ENCODE peak calls at places on chromosomes 7 and 10, in eight cellular contexts. H, J, P, W, Z, R, T and V are unnamed samples.

GRCh38 chr7:134737561-134738353 is 41.7 kb upstream of the CALD1 start:
- DNase-seq in R (no peak), H (no peak), T (peak), Z (no peak), J (peak), P (peak), W (no peak), V (no peak)

GRCh38 chr7:79282051-79282694 is 171.3 kb downstream of the MAGI2 start:
- DNase-seq in W (no peak), H (no peak), J (peak), P (peak), T (peak), R (peak), Z (peak), V (no peak)

GRCh38 chr7:12158334-12159060 is 52.6 kb upstream of the TMEM106B start:
- DNase-seq in W (no peak), P (peak), Z (no peak), H (no peak), T (peak), J (no peak), R (no peak), V (no peak)

GRCh38 chr7:79598351-79598750 is 144.9 kb upstream of the MAGI2 start:
- DNase-seq in R (peak), T (no peak), Z (no peak), J (no peak), H (no peak), P (no peak), W (no peak), V (no peak)

GRCh38 chr10:80283119-80283518 is 6.3 kb downstream of the MAT1A start:
- DNase-seq in P (no peak), T (no peak), W (peak), J (no peak), Z (no peak), H (no peak), R (no peak), V (no peak)

GRCh38 chr10:118543714-118544400 is 51.6 kb downstream of the PRLHR start:
- DNase-seq in H (peak), J (peak), Z (peak), W (peak), R (peak), P (peak), T (peak), V (peak)

GRCh38 chr7:73831656-73832579 is 1.1 kb downstream of the CLDN4 start:
- DNase-seq in H (no peak), W (no peak), P (no peak), J (no peak), T (no peak), Z (no peak), R (peak), V (no peak)

GRCh38 chr10:117667831-117668230 is 125.3 kb downstream of the EMX2 start:
- DNase-seq in Z (no peak), H (no peak), J (no peak), R (no peak), T (no peak), W (no peak), P (no peak), V (no peak)

GRCh38 chr7:131300572-131301466 is 26.9 kb upstream of the MKLN1 start:
- DNase-seq in T (no peak), H (no peak), Z (no peak), W (no peak), P (no peak), J (peak), R (no peak), V (no peak)

GRCh38 chr7:104826140-104826539 is 187.9 kb upstream of the KMT2E start:
- DNase-seq in H (no peak), W (no peak), T (no peak), J (no peak), Z (no peak), P (no peak), R (no peak), V (no peak)

GRCh38 chr10:110865804-110866482 is 5.8 kb upstream of the PDCD4 start:
- DNase-seq in W (peak), T (no peak), R (no peak), H (no peak), P (no peak), Z (no peak), J (no peak), V (no peak)

GRCh38 chr10:110077436-110078120 is 69.8 kb downstream of the ADD3 start:
- DNase-seq in P (no peak), H (no peak), W (no peak), R (no peak), T (no peak), Z (no peak), J (peak), V (no peak)

GRCh38 chr10:110901954-110902819 is 16.8 kb downstream of the BBIP1 start:
- DNase-seq in R (no peak), J (peak), W (no peak), T (peak), Z (no peak), P (peak), H (no peak), V (no peak)

GRCh38 chr7:106010331-106010730 is 47.3 kb downstream of the CDHR3 start:
- DNase-seq in P (no peak), H (no peak), T (no peak), R (no peak), W (no peak), J (peak), Z (no peak), V (no peak)

GRCh38 chr10:15817407-15818046 is 42.8 kb downstream of the MINDY3 start:
- DNase-seq in Z (no peak), T (no peak), R (no peak), P (peak), W (no peak), J (no peak), H (no peak), V (no peak)

GRCh38 chr7:149415391-149416068 is 45.3 kb downstream of the ZNF777 start:
- DNase-seq in W (no peak), R (no peak), T (no peak), H (no peak), Z (no peak), J (peak), P (peak), V (no peak)

GRCh38 chr7:34175837-34176236 is 270.5 kb downstream of the BMPER start:
- DNase-seq in P (no peak), T (no peak), W (no peak), J (no peak), H (no peak), R (no peak), Z (no peak), V (no peak)

GRCh38 chr7:91685544-91685943 is 195.0 kb downstream of the MTERF1 start:
- DNase-seq in W (no peak), H (no peak), R (no peak), Z (no peak), T (no peak), J (peak), P (peak), V (no peak)

GRCh38 chr10:6721964-6722615 is 142.0 kb upstream of the PRKCQ start:
- DNase-seq in P (peak), J (peak), W (no peak), H (no peak), Z (no peak), T (peak), R (no peak), V (no peak)

GRCh38 chr10:86367339-86367951 is 850 bp upstream of the GRID1 start:
- DNase-seq in R (no peak), Z (no peak), J (no peak), W (no peak), H (no peak), P (no peak), T (no peak), V (no peak)

GRCh38 chr10:127977368-127978009 is 70.6 kb downstream of the PTPRE start:
- DNase-seq in H (no peak), Z (no peak), J (peak), W (no peak), P (peak), R (no peak), T (peak), V (no peak)

GRCh38 chr10:4120454-4120853 is 335.4 kb upstream of the KLF6 start:
- DNase-seq in H (no peak), J (no peak), Z (no peak), W (no peak), P (no peak), T (no peak), R (no peak), V (no peak)

GRCh38 chr10:131081386-131081785 is 230.1 kb downstream of the TCERG1L start:
- DNase-seq in P (no peak), W (peak), R (no peak), J (no peak), H (no peak), Z (no peak), T (no peak), V (no peak)

GRCh38 chr7:149027055-149027454 is 1.2 kb downstream of the PDIA4 start:
- DNase-seq in J (no peak), T (no peak), W (no peak), Z (no peak), R (no peak), P (no peak), H (peak), V (no peak)

GRCh38 chr7:94907026-94907419 is 371 bp upstream of the PPP1R9A start:
- DNase-seq in P (no peak), T (no peak), Z (no peak), R (no peak), W (no peak), H (no peak), J (no peak), V (no peak)

GRCh38 chr10:17847586-17848296 is 38.6 kb downstream of the MRC1 start:
- DNase-seq in R (no peak), W (no peak), H (no peak), J (peak), P (peak), T (peak), Z (no peak), V (no peak)

GRCh38 chr7:6106140-6106904 is 75.1 kb downstream of the ANKRD61 start:
- DNase-seq in J (peak), R (no peak), Z (no peak), W (peak), H (no peak), P (peak), T (peak), V (peak)

GRCh38 chr7:444606-445005 is 75.0 kb downstream of the PDGFA start:
- DNase-seq in H (no peak), R (no peak), J (no peak), W (no peak), Z (no peak), P (no peak), T (no peak), V (no peak)

GRCh38 chr7:64686493-64687184 is 20.7 kb downstream of the ZNF107 start:
- DNase-seq in P (no peak), Z (no peak), W (no peak), J (no peak), H (no peak), T (no peak), R (no peak), V (no peak)

GRCh38 chr10:103672345-103672744 is 178.8 kb downstream of the NEURL1 start:
- DNase-seq in J (no peak), T (no peak), Z (no peak), P (no peak), H (no peak), W (no peak), R (no peak), V (no peak)

GRCh38 chr7:150514748-150515222 is at the start of gene GIMAP7:
- DNase-seq in R (no peak), H (peak), T (no peak), J (no peak), W (peak), P (no peak), Z (no peak), V (peak)

GRCh38 chr10:124614003-124614659 is 130.0 kb downstream of the FAM53B start:
- DNase-seq in H (peak), J (no peak), R (no peak), W (peak), T (no peak), P (no peak), Z (no peak), V (no peak)